ENCODE peak calls at places on chromosomes 13 and 19, in nine cellular contexts. J is stimulated activated CD4-positive, alpha-beta T cell treated with anti-CD3 and anti-CD28 coated beads, Interleukin-1b, Interleukin-23, amount 100 ng/mL, for 1 hour; S is activated CD4-positive, alpha-beta T cell treated with anti-CD3 and anti-CD28 coated beads, Interleukin-2, amount 50 U/mL, for 24 hours; U is EL; N is tibial nerve; O is brain microvascular endothelial cell; L is amniotic stem cell; X is IMR-90; A is Peyer's patch. D is an unnamed sample.

GRCh38 chr19:35845215-35846037 is 6.9 kb downstream of the NPHS1 start:
- DNase-seq in J (no peak), S (no peak), U (no peak), N (no peak), O (no peak), L (no peak), X (no peak), A (peak), D (peak)

GRCh38 chr13:43306364-43306763 is 283.0 kb downstream of the DNAJC15 start:
- DNase-seq in J (no peak), S (no peak), U (no peak), N (no peak), O (no peak), L (no peak), X (no peak), A (no peak), D (no peak)

GRCh38 chr13:106989866-106990265 is 421.9 kb upstream of the ARGLU1 start:
- DNase-seq in J (no peak), S (no peak), U (no peak), N (no peak), O (no peak), L (no peak), X (no peak), A (no peak), D (no peak)

GRCh38 chr13:98598043-98598442 is 21.1 kb upstream of the STK24 start:
- DNase-seq in J (no peak), S (no peak), U (peak), N (no peak), O (no peak), L (no peak), X (no peak), A (no peak), D (no peak)

GRCh38 chr13:104823071-104823470 is 1712.4 kb downstream of the EFNB2 start:
- DNase-seq in J (no peak), S (no peak), U (no peak), N (no peak), O (no peak), L (no peak), X (no peak), A (no peak), D (no peak)

GRCh38 chr13:57640582-57640981 is 9.0 kb downstream of the PCDH17 start:
- DNase-seq in J (no peak), S (no peak), U (no peak), N (no peak), O (no peak), L (no peak), X (no peak), A (no peak), D (no peak)

GRCh38 chr13:46295531-46296464 is 84.1 kb downstream of the LRRC63 start:
- DNase-seq in J (peak), S (peak), U (peak), N (no peak), O (peak), L (peak), X (peak), A (no peak), D (peak)

GRCh38 chr19:38513762-38514167 is 80.3 kb downstream of the RYR1 start:
- DNase-seq in J (no peak), S (no peak), U (no peak), N (no peak), O (no peak), L (no peak), X (no peak), A (no peak), D (peak)

GRCh38 chr19:11152318-11153062 is 3.1 kb downstream of the SPC24 start:
- DNase-seq in J (no peak), S (no peak), U (peak), N (peak), O (no peak), L (no peak), X (peak), A (peak), D (peak)

GRCh38 chr19:32814046-32814445 is 55.5 kb downstream of the SLC7A9 start:
- DNase-seq in J (no peak), S (no peak), U (no peak), N (no peak), O (no peak), L (no peak), X (no peak), A (no peak), D (peak)

GRCh38 chr13:111006508-111007031 is 91.7 kb upstream of the ANKRD10 start:
- DNase-seq in J (no peak), S (no peak), U (peak), N (peak), O (peak), L (no peak), X (peak), A (no peak), D (peak)

GRCh38 chr13:113105032-113105993 is at the start of gene F7:
- DNase-seq in J (no peak), S (no peak), U (no peak), N (no peak), O (no peak), L (no peak), X (peak), A (no peak), D (no peak)

D was measured in GM23248.